ENCODE peak calls at places on chromosomes 4 and X, in ten cellular contexts. K is HFF-Myc; R is NB4; W is activated CD8-positive, alpha-beta T cell treated with anti-CD3 and anti-CD28 coated beads for 36 hours; H is astrocyte of the spinal cord; J is epithelial cell of esophagus; L is ascending aorta; Y is BE2C; Q is neural crest cell; E is foreskin keratinocyte. A is an unnamed sample.

GRCh38 chrX:102042706-102043325 is 82.7 kb upstream of the TCEAL2 start:
- DNase-seq in L (no peak), K (no peak), Q (no peak), R (no peak), H (no peak), W (no peak), Y (no peak), E (peak), J (peak), A (peak)

GRCh38 chrX:106039920-106040319 is 1.4 kb upstream of the SERPINA7 start:
- DNase-seq in L (no peak), H (peak), R (peak), E (peak), J (peak), Q (no peak), K (no peak), Y (no peak), W (no peak), A (peak)

GRCh38 chr4:119690871-119691270 is 62.3 kb upstream of the PDE5A start:
- DNase-seq in W (no peak), E (peak), L (no peak), Y (no peak), K (no peak), H (no peak), R (peak), J (peak), Q (no peak), A (peak)

GRCh38 chr4:36082817-36083216 is 161.5 kb downstream of the ARAP2 start:
- DNase-seq in W (no peak), R (no peak), K (no peak), L (no peak), J (no peak), H (no peak), Y (no peak), E (no peak), Q (no peak), A (no peak)

GRCh38 chrX:8848921-8849320 is 47.7 kb upstream of the FAM9A start:
- DNase-seq in Y (no peak), R (no peak), Q (no peak), W (no peak), J (peak), K (no peak), H (no peak), E (peak), L (no peak), A (no peak)

GRCh38 chrX:107713205-107714195 is 62.1 kb downstream of the TSC22D3 start:
- DNase-seq in E (no peak), J (no peak), Y (no peak), H (no peak), L (peak), Q (no peak), K (no peak), W (no peak), R (no peak), A (no peak)

GRCh38 chrX:10457092-10457491 is 163.3 kb downstream of the MID1 start:
- DNase-seq in Q (no peak), W (no peak), H (no peak), J (peak), L (no peak), K (no peak), Y (no peak), R (no peak), E (no peak), A (no peak)

GRCh38 chr4:64940698-64941097 is 531.4 kb upstream of the TECRL start:
- DNase-seq in K (no peak), E (peak), L (no peak), J (peak), W (no peak), Q (no peak), Y (no peak), H (peak), R (peak), A (peak)

GRCh38 chr4:158817562-158818370 is 48.9 kb downstream of the FNIP2 start:
- DNase-seq in Y (no peak), H (no peak), Q (no peak), J (no peak), W (no peak), L (no peak), R (peak), E (no peak), K (no peak), A (no peak)

GRCh38 chr4:151013491-151013890 is 1.6 kb downstream of the LRBA start:
- DNase-seq in K (no peak), Q (no peak), E (no peak), L (no peak), R (no peak), W (no peak), H (no peak), Y (no peak), J (peak), A (no peak)

GRCh38 chr4:148330161-148330560 is 112.1 kb downstream of the NR3C2 start:
- DNase-seq in J (no peak), K (no peak), R (no peak), H (no peak), L (no peak), Y (no peak), W (no peak), E (no peak), Q (no peak), A (no peak)

GRCh38 chr4:136713140-136713539 is 819.2 kb downstream of the PCDH18 start:
- DNase-seq in Q (no peak), Y (no peak), E (peak), R (no peak), K (no peak), W (no peak), H (peak), J (peak), L (no peak), A (peak)

GRCh38 chrX:124260845-124261244 is 71.6 kb upstream of the TEX13D start:
- DNase-seq in R (no peak), H (no peak), W (no peak), Y (no peak), E (no peak), J (peak), Q (no peak), L (no peak), K (no peak), A (no peak)

GRCh38 chr4:88012652-88013051 is 5.2 kb downstream of the PKD2 start:
- DNase-seq in Y (no peak), K (no peak), L (no peak), W (no peak), H (no peak), R (peak), J (no peak), Q (no peak), E (no peak), A (no peak)

GRCh38 chr4:158065176-158065575 is 107.6 kb downstream of the GASK1B start:
- DNase-seq in Q (no peak), Y (no peak), K (no peak), E (no peak), W (no peak), L (no peak), H (no peak), J (no peak), R (no peak), A (peak)

GRCh38 chr4:37802068-37802666 is 24.3 kb upstream of the PGM2 start:
- DNase-seq in Y (peak), H (peak), L (no peak), W (no peak), E (peak), K (peak), Q (peak), J (peak), R (peak), A (peak)

GRCh38 chrX:28847423-28847822 is 260.2 kb downstream of the IL1RAPL1 start:
- DNase-seq in J (peak), K (peak), W (no peak), Y (no peak), R (no peak), H (peak), Q (peak), E (peak), L (no peak), A (peak)

GRCh38 chrX:65926095-65927019 is 113.5 kb downstream of the VSIG4 start:
- DNase-seq in R (peak), W (peak), E (no peak), Q (no peak), K (no peak), H (no peak), Y (no peak), L (no peak), J (no peak), A (no peak)

GRCh38 chrX:148448686-148449085 is 51.7 kb upstream of the AFF2 start:
- DNase-seq in J (no peak), Q (no peak), R (no peak), E (no peak), K (no peak), H (no peak), Y (no peak), L (no peak), W (no peak), A (no peak)

GRCh38 chr4:88308587-88308986 is 24.2 kb upstream of the PPM1K start:
- DNase-seq in Q (no peak), L (no peak), Y (no peak), K (no peak), W (no peak), J (peak), E (no peak), R (no peak), H (no peak), A (no peak)

GRCh38 chr4:4880492-4880891 is 21.0 kb downstream of the MSX1 start:
- DNase-seq in E (no peak), Y (no peak), Q (no peak), J (peak), W (no peak), R (no peak), L (no peak), K (no peak), H (no peak), A (peak)

GRCh38 chrX:106481341-106481740 is 130.4 kb upstream of the RADX start:
- DNase-seq in W (peak), K (peak), J (peak), Q (peak), H (peak), E (peak), L (no peak), Y (peak), R (peak), A (peak)

GRCh38 chr4:136927172-136927571 is 605.1 kb downstream of the PCDH18 start:
- DNase-seq in W (no peak), L (no peak), H (peak), R (no peak), Y (no peak), E (peak), Q (no peak), K (no peak), J (peak), A (peak)

GRCh38 chr4:98519268-98519993 is 139.0 kb downstream of the TSPAN5 start:
- DNase-seq in H (peak), Q (no peak), L (no peak), K (no peak), R (no peak), W (no peak), J (no peak), E (no peak), Y (no peak), A (no peak)

GRCh38 chrX:19886888-19887531 is 390 bp downstream of the SH3KBP1 start:
- DNase-seq in H (no peak), Y (no peak), J (no peak), W (peak), R (peak), K (no peak), E (no peak), Q (peak), L (no peak), A (no peak)

GRCh38 chr4:171340282-171340681 is 472.9 kb upstream of the GALNTL6 start:
- DNase-seq in J (no peak), R (no peak), K (no peak), Y (no peak), W (no peak), L (no peak), H (no peak), Q (no peak), E (no peak), A (no peak)

GRCh38 chr4:151797131-151797530 is 36.3 kb upstream of the GATB start:
- DNase-seq in W (no peak), Y (no peak), Q (no peak), H (peak), J (peak), R (no peak), E (peak), L (no peak), K (no peak), A (no peak)

GRCh38 chr4:24104173-24104572 is 214.3 kb upstream of the PPARGC1A start:
- DNase-seq in Q (no peak), Y (no peak), L (no peak), R (no peak), E (no peak), H (peak), J (no peak), K (no peak), W (no peak), A (peak)

GRCh38 chrX:113305496-113305895 is 464.9 kb upstream of the AMOT start:
- DNase-seq in R (no peak), W (no peak), L (no peak), J (peak), Q (no peak), E (peak), K (no peak), H (peak), Y (no peak), A (peak)

GRCh38 chr4:184825394-184826314 is at the start of gene ACSL1:
- DNase-seq in J (peak), Q (peak), W (peak), K (no peak), R (peak), Y (peak), H (peak), L (peak), E (no peak), A (peak)

GRCh38 chrX:10677490-10677889 is 57.1 kb upstream of the MID1 start:
- DNase-seq in L (peak), W (no peak), J (no peak), E (no peak), K (no peak), H (no peak), R (no peak), Y (no peak), Q (peak), A (no peak)

GRCh38 chr4:154364012-154364863 is 127.4 kb downstream of the DCHS2 start:
- DNase-seq in H (no peak), L (peak), Q (no peak), J (no peak), W (no peak), R (no peak), E (no peak), K (no peak), Y (no peak), A (no peak)

GRCh38 chrX:105191878-105192277 is 28.6 kb downstream of the TEX13A start:
- DNase-seq in K (no peak), J (peak), L (no peak), E (peak), Y (no peak), R (peak), Q (no peak), H (peak), W (no peak), A (peak)

GRCh38 chr4:110211007-110211769 is 12.8 kb upstream of the ELOVL6 start:
- DNase-seq in E (peak), W (peak), R (peak), Q (no peak), L (no peak), H (peak), Y (peak), K (no peak), J (peak), A (peak)

GRCh38 chrX:111360839-111361238 is 51.2 kb downstream of the DCX start:
- DNase-seq in R (no peak), Y (peak), Q (no peak), L (no peak), J (no peak), H (no peak), K (no peak), E (no peak), W (no peak), A (no peak)
- TF ChIP-seq CTCF in R (no peak), Y (peak), Q (peak), L (no peak), J (no peak), H (no peak), K (no peak), E (no peak), W (no peak), A (no peak)

GRCh38 chr4:77466430-77466829 is 139.2 kb upstream of the CXCL13 start:
- DNase-seq in K (no peak), L (no peak), W (no peak), H (no peak), Q (no peak), J (no peak), R (no peak), E (no peak), Y (no peak), A (no peak)

DNA sequence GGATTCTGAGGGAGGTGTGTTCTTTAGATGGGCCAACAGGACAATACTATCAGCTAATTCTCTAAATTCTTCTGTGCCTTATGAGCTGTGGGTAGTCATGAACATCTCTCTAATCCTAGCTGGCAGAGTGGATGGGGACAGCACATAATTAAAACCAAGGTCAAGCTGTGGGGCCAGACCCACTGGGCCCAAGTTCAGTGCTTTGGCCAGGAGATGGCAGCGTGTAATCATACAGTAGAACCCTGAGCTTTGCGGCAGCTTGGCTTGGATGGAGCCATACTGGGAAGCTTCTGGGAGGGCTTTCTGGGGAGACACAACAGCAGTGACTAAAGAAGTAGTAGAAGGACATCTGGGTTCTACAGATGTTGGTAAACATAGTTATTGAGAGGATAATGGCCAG is 140.3 kb upstream of the CXCL13 start:
- DNase-seq in L (no peak), Y (no peak), R (peak), Q (no peak), K (no peak), W (peak), E (peak), H (peak), J (peak), A (peak)
- TF ChIP-seq CTCF in L (no peak), Y (peak), R (no peak), Q (peak), K (peak), W (peak), E (peak), H (peak), J (peak), A (peak)

DNA sequence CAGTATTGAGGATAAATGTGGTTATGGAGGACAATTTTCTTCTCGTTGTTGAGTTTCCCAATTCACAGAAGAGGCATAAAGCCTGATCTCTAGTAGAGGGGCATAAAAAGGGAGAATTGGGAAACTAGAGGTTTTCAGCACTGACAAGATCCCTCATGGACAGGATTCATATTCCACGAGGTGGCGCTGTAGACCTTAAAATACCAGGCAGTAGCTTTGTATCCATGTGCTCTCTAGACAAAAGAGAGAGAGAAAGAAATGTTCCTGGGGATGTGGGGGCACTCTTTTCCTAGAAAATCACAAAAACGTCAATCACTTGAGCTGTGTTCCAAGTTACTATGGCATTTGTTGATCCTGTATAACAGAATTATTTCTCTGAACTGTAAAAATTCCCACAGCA is 128.3 kb downstream of the MAGEE1 start:
- DNase-seq in Y (peak), K (no peak), R (peak), J (peak), L (no peak), Q (peak), E (peak), W (peak), H (peak), A (peak)
- TF ChIP-seq CTCF in Y (peak), K (no peak), R (peak), J (peak), L (no peak), Q (no peak), E (no peak), W (no peak), H (peak), A (no peak)

DNA sequence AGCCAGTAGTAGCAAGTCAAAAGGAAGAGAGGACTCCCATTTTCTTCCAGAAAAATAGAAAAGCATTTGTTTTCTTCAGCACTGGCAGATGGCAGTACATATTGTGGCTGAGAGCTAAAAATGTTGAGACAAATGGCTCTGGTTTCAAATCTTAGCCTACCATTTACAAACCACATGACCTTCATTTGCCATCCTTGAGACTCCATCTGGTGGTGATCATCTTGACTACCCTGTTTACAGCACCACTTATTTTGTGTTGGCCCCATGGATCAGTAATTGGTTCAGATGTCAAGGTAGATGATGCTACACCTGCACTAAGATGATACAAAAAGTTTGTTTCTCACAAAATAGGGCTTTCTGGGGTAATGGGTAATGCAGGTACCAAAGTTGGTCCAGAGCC is 951.8 kb upstream of the IGFBP7 start:
- DNase-seq in H (no peak), Q (no peak), W (no peak), J (peak), K (no peak), E (no peak), R (peak), Y (no peak), L (no peak), A (peak)
- TF ChIP-seq CTCF in H (no peak), Q (no peak), W (no peak), J (no peak), K (no peak), E (peak), R (no peak), Y (peak), L (no peak), A (peak)

DNA sequence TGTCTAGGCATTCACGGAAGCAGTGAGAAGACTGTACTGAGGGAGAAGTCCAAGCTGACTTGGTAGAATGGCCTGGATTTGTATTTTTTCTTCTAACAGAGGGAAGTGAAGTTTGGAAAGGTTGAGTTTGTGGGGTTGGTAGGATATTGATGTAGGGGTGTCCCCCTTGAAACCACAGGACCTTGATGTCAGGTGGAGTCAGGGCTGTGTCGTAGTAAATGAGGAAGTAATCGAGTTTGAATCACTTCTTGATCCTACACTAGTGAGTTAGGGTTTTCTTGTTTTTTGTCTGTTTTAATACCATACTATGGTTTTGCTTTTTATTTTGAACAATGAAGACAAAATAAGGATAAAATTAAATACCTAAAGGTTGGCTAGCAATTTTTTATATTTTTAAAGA is 30.1 kb upstream of the ANAPC4 start:
- DNase-seq in J (no peak), W (no peak), K (no peak), E (no peak), L (no peak), Q (no peak), R (peak), Y (no peak), H (no peak), A (no peak)
- TF ChIP-seq CTCF in J (no peak), W (no peak), K (no peak), E (no peak), L (no peak), Q (no peak), R (no peak), Y (no peak), H (no peak), A (no peak)

DNA sequence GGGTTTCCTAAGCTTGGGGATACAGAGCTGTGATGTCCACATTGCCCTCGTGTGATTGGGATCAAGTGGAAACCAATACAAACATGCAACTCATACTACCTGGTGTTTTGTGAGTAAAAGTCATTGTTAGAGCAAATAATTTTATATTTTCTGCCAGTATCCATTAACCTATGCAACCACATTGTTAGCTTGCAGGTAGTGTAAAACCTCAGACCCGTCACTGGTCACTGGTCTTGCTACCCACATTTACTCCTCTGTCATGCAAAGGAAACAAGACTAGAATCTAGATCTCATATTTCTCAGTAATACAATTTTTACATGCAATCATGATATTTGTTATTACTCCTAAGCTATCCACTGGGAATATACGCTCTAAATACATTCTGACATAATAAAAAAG is 324.3 kb upstream of the NDST4 start:
- DNase-seq in Y (no peak), E (no peak), W (no peak), Q (no peak), H (no peak), J (no peak), K (no peak), L (no peak), R (no peak), A (no peak)
- TF ChIP-seq CTCF in Y (no peak), E (no peak), W (no peak), Q (no peak), H (no peak), J (no peak), K (no peak), L (no peak), R (no peak), A (no peak)

DNA sequence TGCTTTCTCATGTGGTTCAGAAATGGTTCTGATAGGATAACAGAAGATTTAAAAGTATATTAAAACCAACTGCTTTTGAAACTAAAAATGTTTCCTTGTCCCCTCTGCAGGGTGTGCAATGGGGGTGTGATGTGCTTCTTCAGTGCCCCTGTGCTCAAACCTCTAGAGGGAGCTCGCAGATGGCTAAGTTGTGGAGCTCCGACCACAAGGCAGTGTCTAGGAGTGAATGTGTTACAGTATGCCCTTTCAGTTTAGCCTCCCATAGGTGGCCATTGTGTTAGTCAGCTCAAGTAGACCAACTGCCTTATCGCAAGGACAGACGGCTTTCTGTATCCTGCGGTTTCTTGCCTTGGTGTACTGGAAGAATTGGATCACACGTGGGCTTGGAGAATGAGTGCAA is 130.5 kb downstream of the TENT5D start:
- DNase-seq in H (no peak), E (no peak), L (no peak), Q (no peak), R (peak), Y (no peak), J (no peak), K (no peak), W (no peak), A (peak)
- TF ChIP-seq CTCF in H (no peak), E (no peak), L (no peak), Q (no peak), R (peak), Y (no peak), J (no peak), K (no peak), W (no peak), A (no peak)

A was measured in MCF 10A.